ENCODE peak calls at places on chromosomes 4 and X, in seven cellular contexts. One of them, this sample, is unnamed.

GRCh38 chr4:121597346-121597934 is 99.3 kb downstream of the ANXA5 start:
- DNase-seq in brain microvascular endothelial cell: peak; percentile 36
- DNase-seq in psoas muscle: no peak
- DNase-seq in endothelial cell: no peak
- DNase-seq in foreskin fibroblast: peak; percentile 8
- DNase-seq in astrocyte of the spinal cord: peak; percentile 67
- DNase-seq in mucosa of descending colon: no peak
- DNase-seq in this sample: no peak

GRCh38 chr4:142845293-142846070 is 619 bp downstream of the INPP4B start:
- DNase-seq in psoas muscle: peak; percentile 14
- DNase-seq in brain microvascular endothelial cell: no peak
- DNase-seq in endothelial cell: peak; percentile 35
- DNase-seq in foreskin fibroblast: no peak
- DNase-seq in mucosa of descending colon: peak; percentile 50
- DNase-seq in astrocyte of the spinal cord: peak; percentile 22
- DNase-seq in this sample: no peak

GRCh38 chr4:33411182-33411581 is 2691.0 kb downstream of the PCDH7 start:
- DNase-seq in mucosa of descending colon: no peak
- DNase-seq in endothelial cell: no peak
- DNase-seq in psoas muscle: no peak
- DNase-seq in astrocyte of the spinal cord: peak; percentile 81
- DNase-seq in foreskin fibroblast: peak; percentile 80
- DNase-seq in brain microvascular endothelial cell: no peak
- DNase-seq in this sample: no peak

GRCh38 chr4:130172156-130172555 is 1076.2 kb downstream of the C4orf33 start:
- DNase-seq in endothelial cell: no peak
- DNase-seq in brain microvascular endothelial cell: no peak
- DNase-seq in foreskin fibroblast: no peak
- DNase-seq in psoas muscle: no peak
- DNase-seq in mucosa of descending colon: no peak
- DNase-seq in astrocyte of the spinal cord: peak; percentile 64
- DNase-seq in this sample: no peak

GRCh38 chr4:165721815-165722214 is 151.2 kb upstream of the TLL1 start:
- DNase-seq in foreskin fibroblast: no peak
- DNase-seq in mucosa of descending colon: no peak
- DNase-seq in psoas muscle: no peak
- DNase-seq in endothelial cell: no peak
- DNase-seq in brain microvascular endothelial cell: no peak
- DNase-seq in astrocyte of the spinal cord: no peak
- DNase-seq in this sample: no peak

GRCh38 chr4:158018831-158019230 is 154.0 kb downstream of the GASK1B start:
- DNase-seq in psoas muscle: no peak
- DNase-seq in foreskin fibroblast: no peak
- DNase-seq in astrocyte of the spinal cord: no peak
- DNase-seq in mucosa of descending colon: no peak
- DNase-seq in endothelial cell: no peak
- DNase-seq in brain microvascular endothelial cell: no peak
- DNase-seq in this sample: no peak

GRCh38 chr4:142719854-142720541 is 126.1 kb downstream of the INPP4B start:
- DNase-seq in mucosa of descending colon: no peak
- DNase-seq in psoas muscle: no peak
- DNase-seq in astrocyte of the spinal cord: peak; percentile 33
- DNase-seq in foreskin fibroblast: peak; percentile 16
- DNase-seq in brain microvascular endothelial cell: no peak
- DNase-seq in endothelial cell: no peak
- DNase-seq in this sample: no peak

GRCh38 chr4:168685136-168685535 is 188.3 kb downstream of the PALLD start:
- DNase-seq in foreskin fibroblast: no peak
- DNase-seq in psoas muscle: no peak
- DNase-seq in astrocyte of the spinal cord: no peak
- DNase-seq in endothelial cell: no peak
- DNase-seq in brain microvascular endothelial cell: no peak
- DNase-seq in mucosa of descending colon: no peak
- DNase-seq in this sample: no peak

GRCh38 chr4:123453006-123453685 is 56.6 kb downstream of the SPRY1 start:
- DNase-seq in psoas muscle: no peak
- DNase-seq in mucosa of descending colon: no peak
- DNase-seq in brain microvascular endothelial cell: peak; percentile 17
- DNase-seq in endothelial cell: no peak
- DNase-seq in astrocyte of the spinal cord: peak; percentile 33
- DNase-seq in foreskin fibroblast: no peak
- DNase-seq in this sample: no peak

GRCh38 chr4:21512351-21512750 is 436.2 kb downstream of the KCNIP4 start:
- DNase-seq in endothelial cell: peak; percentile 19
- DNase-seq in psoas muscle: no peak
- DNase-seq in brain microvascular endothelial cell: peak; percentile 45
- DNase-seq in foreskin fibroblast: peak; percentile 24
- DNase-seq in astrocyte of the spinal cord: peak; percentile 49
- DNase-seq in mucosa of descending colon: no peak
- DNase-seq in this sample: no peak

GRCh38 chrX:65685112-65685511 is 17.7 kb downstream of the MSN start:
- DNase-seq in mucosa of descending colon: no peak
- DNase-seq in endothelial cell: no peak
- DNase-seq in astrocyte of the spinal cord: no peak
- DNase-seq in brain microvascular endothelial cell: no peak
- DNase-seq in psoas muscle: no peak
- DNase-seq in foreskin fibroblast: no peak
- DNase-seq in this sample: no peak

GRCh38 chr4:73709461-73710033 is 30.8 kb upstream of the CXCL8 start:
- DNase-seq in psoas muscle: no peak
- DNase-seq in mucosa of descending colon: no peak
- DNase-seq in endothelial cell: no peak
- DNase-seq in brain microvascular endothelial cell: no peak
- DNase-seq in astrocyte of the spinal cord: no peak
- DNase-seq in foreskin fibroblast: no peak
- DNase-seq in this sample: no peak

GRCh38 chr4:146124023-146124680 is 51.4 kb upstream of the LSM6 start:
- DNase-seq in psoas muscle: no peak
- DNase-seq in brain microvascular endothelial cell: no peak
- DNase-seq in astrocyte of the spinal cord: no peak
- DNase-seq in foreskin fibroblast: no peak
- DNase-seq in endothelial cell: no peak
- DNase-seq in mucosa of descending colon: no peak
- DNase-seq in this sample: no peak

GRCh38 chrX:102155806-102156179 is at the start of gene BEX5:
- DNase-seq in mucosa of descending colon: peak; percentile 61
- DNase-seq in foreskin fibroblast: no peak
- DNase-seq in brain microvascular endothelial cell: no peak
- DNase-seq in psoas muscle: peak; percentile 40
- DNase-seq in endothelial cell: peak; percentile 52
- DNase-seq in astrocyte of the spinal cord: peak; percentile 9
- DNase-seq in this sample: peak; percentile 41

GRCh38 chr4:48944659-48945290 is 38.2 kb upstream of the OCIAD2 start:
- DNase-seq in brain microvascular endothelial cell: no peak
- DNase-seq in endothelial cell: peak; percentile 12
- DNase-seq in astrocyte of the spinal cord: no peak
- DNase-seq in mucosa of descending colon: no peak
- DNase-seq in psoas muscle: no peak
- DNase-seq in foreskin fibroblast: no peak
- DNase-seq in this sample: peak; percentile 10

GRCh38 chrX:39613508-39613921 is 484.2 kb downstream of the BCOR start:
- DNase-seq in endothelial cell: peak; percentile 21
- DNase-seq in mucosa of descending colon: no peak
- DNase-seq in psoas muscle: peak; percentile 27
- DNase-seq in brain microvascular endothelial cell: no peak
- DNase-seq in foreskin fibroblast: no peak
- DNase-seq in astrocyte of the spinal cord: peak; percentile 1
- DNase-seq in this sample: no peak

GRCh38 chr4:145815626-145816025 is 123.0 kb downstream of the ZNF827 start:
- DNase-seq in foreskin fibroblast: peak; percentile 45
- DNase-seq in astrocyte of the spinal cord: peak; percentile 40
- DNase-seq in psoas muscle: no peak
- DNase-seq in mucosa of descending colon: no peak
- DNase-seq in endothelial cell: no peak
- DNase-seq in brain microvascular endothelial cell: no peak
- DNase-seq in this sample: no peak

GRCh38 chr4:42965326-42965725 is 72.8 kb downstream of the GRXCR1 start:
- DNase-seq in brain microvascular endothelial cell: no peak
- DNase-seq in psoas muscle: no peak
- DNase-seq in foreskin fibroblast: no peak
- DNase-seq in endothelial cell: peak; percentile 6
- DNase-seq in mucosa of descending colon: no peak
- DNase-seq in astrocyte of the spinal cord: no peak
- DNase-seq in this sample: no peak
- TF ChIP-seq CTCF in brain microvascular endothelial cell: no peak
- TF ChIP-seq CTCF in psoas muscle: no peak
- TF ChIP-seq CTCF in foreskin fibroblast: no peak
- TF ChIP-seq CTCF in endothelial cell: no peak
- TF ChIP-seq CTCF in mucosa of descending colon: no peak
- TF ChIP-seq CTCF in astrocyte of the spinal cord: no peak
- TF ChIP-seq CTCF in this sample: no peak

GRCh38 chrX:131237363-131237762 is 51.7 kb downstream of the IGSF1 start:
- DNase-seq in brain microvascular endothelial cell: no peak
- DNase-seq in mucosa of descending colon: no peak
- DNase-seq in astrocyte of the spinal cord: no peak
- DNase-seq in psoas muscle: no peak
- DNase-seq in foreskin fibroblast: no peak
- DNase-seq in endothelial cell: no peak
- DNase-seq in this sample: no peak
- TF ChIP-seq CTCF in brain microvascular endothelial cell: no peak
- TF ChIP-seq CTCF in mucosa of descending colon: no peak
- TF ChIP-seq CTCF in astrocyte of the spinal cord: no peak
- TF ChIP-seq CTCF in psoas muscle: no peak
- TF ChIP-seq CTCF in foreskin fibroblast: no peak
- TF ChIP-seq CTCF in endothelial cell: no peak
- TF ChIP-seq CTCF in this sample: no peak

GRCh38 chr4:650951-651883 is 22.9 kb downstream of the ATP5ME start:
- DNase-seq in astrocyte of the spinal cord: no peak
- DNase-seq in foreskin fibroblast: no peak
- DNase-seq in endothelial cell: no peak
- DNase-seq in mucosa of descending colon: peak; percentile 43
- DNase-seq in brain microvascular endothelial cell: no peak
- DNase-seq in psoas muscle: no peak
- DNase-seq in this sample: no peak

GRCh38 chr4:649751-650310 is 24.2 kb downstream of the ATP5ME start:
- DNase-seq in mucosa of descending colon: peak; percentile 33
- DNase-seq in brain microvascular endothelial cell: no peak
- DNase-seq in psoas muscle: no peak
- DNase-seq in endothelial cell: no peak
- DNase-seq in astrocyte of the spinal cord: no peak
- DNase-seq in foreskin fibroblast: no peak
- DNase-seq in this sample: no peak

GRCh38 chr4:651884-652642 is 22.0 kb downstream of the ATP5ME start:
- DNase-seq in astrocyte of the spinal cord: no peak
- DNase-seq in psoas muscle: no peak
- DNase-seq in brain microvascular endothelial cell: no peak
- DNase-seq in endothelial cell: no peak
- DNase-seq in foreskin fibroblast: no peak
- DNase-seq in mucosa of descending colon: peak; percentile 20
- DNase-seq in this sample: no peak

GRCh38 chr4:649293-649625 is 23.9 kb downstream of the PDE6B start:
- DNase-seq in mucosa of descending colon: no peak
- DNase-seq in psoas muscle: no peak
- DNase-seq in astrocyte of the spinal cord: no peak
- DNase-seq in foreskin fibroblast: no peak
- DNase-seq in brain microvascular endothelial cell: no peak
- DNase-seq in endothelial cell: no peak
- DNase-seq in this sample: no peak

GRCh38 chr4:650461-650860 is 23.6 kb downstream of the ATP5ME start:
- DNase-seq in psoas muscle: no peak
- DNase-seq in astrocyte of the spinal cord: no peak
- DNase-seq in mucosa of descending colon: peak; percentile 22
- DNase-seq in endothelial cell: no peak
- DNase-seq in foreskin fibroblast: no peak
- DNase-seq in brain microvascular endothelial cell: no peak
- DNase-seq in this sample: no peak
- TF ChIP-seq CTCF in psoas muscle: no peak
- TF ChIP-seq CTCF in astrocyte of the spinal cord: no peak
- TF ChIP-seq CTCF in mucosa of descending colon: no peak
- TF ChIP-seq CTCF in endothelial cell: no peak
- TF ChIP-seq CTCF in foreskin fibroblast: no peak
- TF ChIP-seq CTCF in brain microvascular endothelial cell: no peak
- TF ChIP-seq CTCF in this sample: no peak

GRCh38 chrX:73398185-73398914 is 48.5 kb upstream of the CDX4 start:
- DNase-seq in foreskin fibroblast: no peak
- DNase-seq in brain microvascular endothelial cell: no peak
- DNase-seq in endothelial cell: no peak
- DNase-seq in psoas muscle: no peak
- DNase-seq in mucosa of descending colon: no peak
- DNase-seq in astrocyte of the spinal cord: no peak
- DNase-seq in this sample: no peak

GRCh38 chrX:73400136-73400748 is 46.6 kb upstream of the CDX4 start:
- DNase-seq in mucosa of descending colon: no peak
- DNase-seq in endothelial cell: no peak
- DNase-seq in astrocyte of the spinal cord: no peak
- DNase-seq in foreskin fibroblast: no peak
- DNase-seq in psoas muscle: no peak
- DNase-seq in brain microvascular endothelial cell: no peak
- DNase-seq in this sample: no peak

DNA sequence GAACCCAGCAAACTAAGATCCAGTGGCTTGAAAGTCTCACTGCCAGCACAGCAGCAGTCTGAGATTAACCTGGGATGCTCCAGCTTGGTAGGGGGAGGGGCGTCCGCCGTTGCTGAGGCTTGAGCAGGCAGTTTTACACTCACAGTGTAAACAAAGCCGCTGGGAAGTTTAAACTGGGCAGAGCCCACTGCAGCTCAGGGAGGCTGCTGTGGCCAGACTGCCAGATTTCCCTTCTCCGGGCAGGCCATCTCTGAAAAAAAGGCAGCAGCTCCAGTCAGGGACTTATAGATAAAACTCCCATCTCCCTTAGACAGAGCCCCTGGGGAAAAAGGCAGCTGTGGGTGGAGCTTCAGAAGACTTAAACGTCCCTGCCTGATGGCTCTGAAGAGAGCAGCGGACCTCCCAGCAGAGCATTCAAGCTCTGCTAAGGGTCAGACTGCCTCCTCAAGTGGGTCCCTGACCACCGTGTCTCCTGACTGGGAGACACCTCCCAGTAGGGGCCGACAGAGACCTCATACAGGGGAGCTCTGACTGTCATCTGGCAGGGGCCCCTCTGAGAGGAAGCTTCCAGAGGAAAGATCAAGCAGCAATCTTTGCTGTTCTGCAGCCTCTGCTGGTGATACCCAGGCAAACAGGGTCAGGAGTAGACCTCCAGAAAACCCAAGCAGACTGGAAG is 45.1 kb upstream of the CDX4 start:
- DNase-seq in psoas muscle: no peak
- DNase-seq in endothelial cell: no peak
- DNase-seq in foreskin fibroblast: no peak
- DNase-seq in brain microvascular endothelial cell: no peak
- DNase-seq in astrocyte of the spinal cord: no peak
- DNase-seq in mucosa of descending colon: no peak
- DNase-seq in this sample: no peak
- TF ChIP-seq CTCF in psoas muscle: no peak
- TF ChIP-seq CTCF in endothelial cell: no peak
- TF ChIP-seq CTCF in foreskin fibroblast: no peak
- TF ChIP-seq CTCF in brain microvascular endothelial cell: no peak
- TF ChIP-seq CTCF in astrocyte of the spinal cord: no peak
- TF ChIP-seq CTCF in mucosa of descending colon: no peak
- TF ChIP-seq CTCF in this sample: no peak

DNA sequence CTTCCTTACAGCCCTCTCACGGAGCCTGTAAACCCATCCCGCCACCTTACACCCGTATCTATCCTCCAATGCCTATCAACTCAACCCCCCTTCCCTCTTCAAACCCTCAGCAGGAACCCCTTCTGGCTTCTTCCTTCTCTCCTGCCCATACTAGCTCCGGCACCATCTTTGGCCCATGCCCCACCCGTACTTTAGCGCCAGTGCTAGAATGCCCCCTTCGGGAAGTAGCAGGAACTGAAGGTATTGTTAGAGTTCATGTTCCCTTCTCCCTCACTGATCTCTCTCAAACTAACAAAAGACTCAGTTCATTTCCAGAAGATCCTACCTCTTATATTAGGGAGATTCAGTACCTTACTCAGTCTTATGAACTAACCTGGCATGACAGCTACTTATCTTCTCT is 2.7 kb upstream of the UGT2B15 start:
- DNase-seq in endothelial cell: no peak
- DNase-seq in brain microvascular endothelial cell: no peak
- DNase-seq in mucosa of descending colon: no peak
- DNase-seq in foreskin fibroblast: no peak
- DNase-seq in astrocyte of the spinal cord: no peak
- DNase-seq in psoas muscle: no peak
- DNase-seq in this sample: no peak
- TF ChIP-seq CTCF in endothelial cell: no peak
- TF ChIP-seq CTCF in brain microvascular endothelial cell: no peak
- TF ChIP-seq CTCF in mucosa of descending colon: no peak
- TF ChIP-seq CTCF in foreskin fibroblast: no peak
- TF ChIP-seq CTCF in astrocyte of the spinal cord: no peak
- TF ChIP-seq CTCF in psoas muscle: no peak
- TF ChIP-seq CTCF in this sample: no peak